ENCODE peak calls at places on chromosome 12, in seven cellular contexts. I, H, A, V, W, R and N are unnamed samples.

GRCh38 chr12:131287015-131287937 is 333.6 kb downstream of the ADGRD1 start:
- DNase-seq in I (no peak), H (no peak), A (no peak), V (peak), W (no peak), R (no peak), N (peak)

GRCh38 chr12:113278631-113279030 is 56.3 kb downstream of the SLC8B1 start:
- DNase-seq in I (no peak), H (no peak), A (no peak), V (no peak), W (no peak), R (no peak), N (peak)

GRCh38 chr12:46983959-46984833 is 95.2 kb upstream of the PCED1B start:
- DNase-seq in I (peak), H (peak), A (peak), V (no peak), W (peak), R (peak), N (no peak)

GRCh38 chr12:68896881-68897540 is 36.0 kb downstream of the CPM start:
- DNase-seq in I (peak), H (peak), A (no peak), V (no peak), W (peak), R (peak), N (no peak)

GRCh38 chr12:76883826-76884225 is 5.0 kb upstream of the CSRP2 start:
- DNase-seq in I (no peak), H (no peak), A (no peak), V (no peak), W (no peak), R (peak), N (no peak)

GRCh38 chr12:81081726-81082125 is 3.8 kb downstream of the ACSS3 start:
- DNase-seq in I (no peak), H (no peak), A (no peak), V (no peak), W (no peak), R (no peak), N (no peak)

GRCh38 chr12:130634866-130635265 is 81.2 kb downstream of the RIMBP2 start:
- DNase-seq in I (no peak), H (no peak), A (no peak), V (no peak), W (no peak), R (no peak), N (peak)

GRCh38 chr12:11794311-11794710 is 144.8 kb downstream of the ETV6 start:
- DNase-seq in I (no peak), H (no peak), A (no peak), V (no peak), W (no peak), R (no peak), N (no peak)

GRCh38 chr12:91224411-91224810 is 41.8 kb upstream of the DCN start:
- DNase-seq in I (no peak), H (no peak), A (no peak), V (no peak), W (no peak), R (peak), N (no peak)

GRCh38 chr12:120067084-120067869 is 49.3 kb downstream of the RAB35 start:
- DNase-seq in I (no peak), H (no peak), A (no peak), V (no peak), W (no peak), R (no peak), N (no peak)

GRCh38 chr12:110702081-110702480 is 13.2 kb upstream of the HVCN1 start:
- DNase-seq in I (no peak), H (no peak), A (no peak), V (no peak), W (no peak), R (no peak), N (no peak)

GRCh38 chr12:13465641-13466040 is 269.1 kb downstream of the EMP1 start:
- DNase-seq in I (peak), H (no peak), A (no peak), V (no peak), W (peak), R (peak), N (no peak)

GRCh38 chr12:39606712-39607423 is 12.7 kb downstream of the ABCD2 start:
- DNase-seq in I (no peak), H (no peak), A (no peak), V (no peak), W (peak), R (no peak), N (no peak)

GRCh38 chr12:39610626-39611025 is 9.0 kb downstream of the ABCD2 start:
- DNase-seq in I (no peak), H (no peak), A (no peak), V (no peak), W (no peak), R (no peak), N (no peak)

GRCh38 chr12:39603065-39603464 is 16.5 kb downstream of the ABCD2 start:
- DNase-seq in I (no peak), H (no peak), A (no peak), V (no peak), W (no peak), R (no peak), N (no peak)

GRCh38 chr12:39605501-39605900 is 14.1 kb downstream of the ABCD2 start:
- DNase-seq in I (no peak), H (no peak), A (no peak), V (no peak), W (peak), R (peak), N (no peak)

DNA sequence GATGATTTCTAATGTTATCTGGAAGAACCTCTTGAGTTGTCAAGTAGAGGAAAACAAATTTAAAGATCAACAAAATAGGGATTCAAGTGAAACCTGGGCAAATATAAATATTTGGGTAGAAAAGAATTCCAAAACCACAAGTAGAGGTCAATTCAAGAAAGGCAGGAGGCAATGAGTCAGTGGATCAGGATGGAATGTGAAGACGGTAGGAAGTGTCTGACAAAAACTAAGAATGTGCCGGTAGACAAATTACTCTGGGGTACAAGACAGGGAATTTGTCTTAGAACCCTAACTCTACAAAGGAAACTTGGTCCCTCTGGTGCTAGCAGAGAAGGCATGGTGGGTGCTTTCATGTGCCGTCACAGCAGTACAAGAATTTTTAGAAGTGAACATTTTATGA is 13.6 kb downstream of the ABCD2 start:
- DNase-seq in I (no peak), H (no peak), A (no peak), V (no peak), W (peak), R (peak), N (no peak)
- TF ChIP-seq CTCF in I (no peak), H (no peak), A (no peak), V (no peak), W (no peak), R (no peak), N (no peak)

GRCh38 chr12:48831257-48831656 is 13.0 kb downstream of the CACNB3 start:
- DNase-seq in I (no peak), H (no peak), A (no peak), V (no peak), W (no peak), R (no peak), N (no peak)

GRCh38 chr12:48828841-48829575 is 10.7 kb downstream of the CACNB3 start:
- DNase-seq in I (no peak), H (no peak), A (no peak), V (no peak), W (no peak), R (no peak), N (no peak)

GRCh38 chr12:48828293-48828692 is 10.0 kb downstream of the CACNB3 start:
- DNase-seq in I (no peak), H (no peak), A (no peak), V (no peak), W (no peak), R (no peak), N (no peak)

GRCh38 chr12:48827513-48828096 is 9.3 kb downstream of the CACNB3 start:
- DNase-seq in I (no peak), H (no peak), A (no peak), V (no peak), W (no peak), R (no peak), N (no peak)

DNA sequence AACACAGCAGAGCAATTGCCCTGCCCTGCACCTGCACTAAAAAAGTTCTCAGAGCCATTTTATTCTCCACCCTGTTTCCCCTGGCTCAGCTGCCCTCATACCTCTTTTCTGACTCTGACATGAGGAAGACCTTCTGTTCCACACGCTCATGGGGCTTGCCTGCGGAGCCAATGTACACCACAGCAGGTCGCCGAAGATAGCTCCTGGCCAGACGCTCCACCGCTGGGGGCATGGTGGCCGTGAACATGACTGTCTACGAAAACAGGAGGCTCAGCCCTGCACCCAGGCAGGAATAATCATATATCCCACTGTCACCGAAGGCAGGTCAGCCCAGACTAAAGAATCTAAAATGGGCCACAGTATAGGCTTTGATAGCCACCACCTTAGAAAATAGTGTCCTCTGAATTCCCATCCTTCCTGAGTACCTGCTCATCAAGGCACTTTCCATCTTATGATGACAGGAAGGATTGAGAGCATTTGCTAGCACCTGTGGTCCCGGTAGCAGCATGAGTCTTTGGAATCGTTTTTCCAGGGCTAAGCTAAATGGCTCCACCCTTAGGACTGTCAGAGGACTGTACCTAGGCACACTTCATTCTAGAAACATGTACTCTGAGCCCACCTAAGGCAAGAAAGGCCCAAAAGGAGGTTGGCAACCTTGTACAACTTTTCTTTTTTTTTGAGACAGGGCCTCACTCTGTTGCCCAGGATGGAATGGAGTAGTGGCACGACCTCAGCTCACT is 14.2 kb downstream of the CACNB3 start:
- DNase-seq in I (no peak), H (no peak), A (no peak), V (no peak), W (no peak), R (no peak), N (no peak)
- TF ChIP-seq CTCF in I (no peak), H (no peak), A (no peak), V (no peak), W (no peak), R (no peak), N (no peak)

GRCh38 chr12:118035194-118036041 is 18.9 kb downstream of the RFC5 start:
- DNase-seq in I (no peak), H (peak), A (no peak), V (no peak), W (peak), R (peak), N (no peak)
- TF ChIP-seq CTCF in I (no peak), H (no peak), A (no peak), V (no peak), W (no peak), R (peak), N (peak)

DNA sequence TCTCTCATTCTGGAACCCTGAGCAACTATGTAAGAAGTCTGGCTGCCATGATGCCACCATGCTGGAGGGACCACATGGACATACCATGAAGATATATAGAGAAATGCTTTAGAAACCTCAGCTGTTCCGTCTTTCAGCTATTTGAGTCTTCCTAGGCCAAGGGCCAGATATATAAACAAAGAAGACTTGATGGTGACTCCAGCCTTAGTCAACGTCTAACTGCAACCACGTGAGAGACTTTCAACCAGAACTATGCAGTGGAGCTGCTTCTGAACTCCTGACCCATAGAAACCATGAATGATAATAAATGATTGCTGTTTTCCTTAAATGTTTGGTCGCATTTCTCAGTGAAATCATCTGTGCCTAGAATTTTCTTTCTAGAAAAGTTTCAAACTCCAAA is 20.0 kb upstream of the KITLG start:
- DNase-seq in I (no peak), H (no peak), A (no peak), V (no peak), W (peak), R (peak), N (no peak)
- TF ChIP-seq CTCF in I (no peak), H (no peak), A (no peak), V (no peak), W (no peak), R (no peak), N (no peak)

GRCh38 chr12:126349383-126349782 is 1284.1 kb downstream of the AACS start:
- DNase-seq in I (no peak), H (no peak), A (no peak), V (no peak), W (no peak), R (no peak), N (no peak)
- TF ChIP-seq CTCF in I (no peak), H (no peak), A (no peak), V (no peak), W (no peak), R (no peak), N (no peak)

GRCh38 chr12:94721173-94721572 is 70.8 kb upstream of the TMCC3 start:
- DNase-seq in I (no peak), H (no peak), A (no peak), V (no peak), W (no peak), R (no peak), N (no peak)
- TF ChIP-seq CTCF in I (no peak), H (no peak), A (no peak), V (no peak), W (no peak), R (no peak), N (no peak)

DNA sequence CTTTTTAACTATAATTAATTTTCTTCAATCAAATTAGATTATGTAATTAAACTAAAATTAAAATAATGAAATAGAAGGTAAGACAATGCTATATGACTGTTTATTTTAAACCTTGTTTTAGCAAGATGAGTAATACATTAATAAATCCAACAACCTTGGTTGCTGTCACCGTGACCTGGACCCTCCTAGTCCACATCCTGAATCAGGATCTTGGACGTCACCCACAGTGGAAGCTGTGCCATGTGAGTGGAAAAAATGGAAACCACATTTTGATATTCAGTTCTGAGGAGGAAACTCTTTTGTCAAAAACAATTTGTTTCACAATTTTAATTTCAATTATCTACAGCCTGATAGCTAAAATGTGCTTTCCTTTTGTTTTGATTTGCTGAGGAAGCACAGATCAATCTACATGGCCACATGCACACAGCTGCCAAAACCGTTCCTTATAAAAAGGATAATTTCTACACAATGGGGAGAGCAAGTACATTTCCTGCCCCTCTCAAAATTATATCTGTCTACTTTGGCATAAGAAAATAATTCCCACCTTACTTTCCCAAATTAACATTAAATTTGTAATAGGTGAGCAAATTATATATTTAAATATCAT is 255.5 kb downstream of the RASSF9 start:
- DNase-seq in I (no peak), H (peak), A (no peak), V (no peak), W (no peak), R (peak), N (no peak)
- TF ChIP-seq CTCF in I (no peak), H (no peak), A (no peak), V (no peak), W (no peak), R (no peak), N (no peak)